ENCODE peak calls at places on chromosome 3, in seven cellular contexts. O is A549, T is IMR-90, Q is gastrocnemius medialis, X is HepG2, V is body of pancreas, U is right lobe of liver. L is an unnamed sample.

GRCh38 chr3:128133273-128133883 is 9.8 kb upstream of the RUVBL1 start:
- ATAC-seq in T (peak; percentile 87), O (peak; percentile 93), X (peak; percentile 86), V (peak; percentile 53), Q (no peak), U (peak; percentile 91), L (no peak)

GRCh38 chr3:99172736-99173657 is 271.5 kb upstream of the DCBLD2 start:
- ATAC-seq in X (peak; percentile 89), O (peak; percentile 91), T (peak; percentile 82), U (peak; percentile 77), Q (no peak), V (peak; percentile 42), L (no peak)

GRCh38 chr3:147989344-147989743 is 580.2 kb downstream of the ZIC1 start:
- ATAC-seq in X (no peak), Q (no peak), O (no peak), U (no peak), V (no peak), T (no peak), L (no peak)

GRCh38 chr3:33704891-33705290 is 13.2 kb downstream of the CLASP2 start:
- ATAC-seq in V (no peak), X (no peak), Q (no peak), U (no peak), T (no peak), O (no peak), L (no peak)

GRCh38 chr3:53859178-53859577 is 12.8 kb downstream of the IL17RB start:
- ATAC-seq in T (no peak), O (no peak), Q (no peak), V (no peak), U (peak; percentile 78), X (no peak), L (no peak)

GRCh38 chr3:13013151-13013561 is 60.1 kb downstream of the IQSEC1 start:
- ATAC-seq in U (no peak), Q (no peak), O (no peak), T (no peak), V (no peak), X (no peak), L (no peak)

GRCh38 chr3:12612514-12613226 is 51.2 kb downstream of the RAF1 start:
- ATAC-seq in Q (no peak), T (no peak), U (no peak), V (no peak), X (no peak), O (no peak), L (no peak)

GRCh38 chr3:177488740-177489139 is 291.5 kb upstream of the TBL1XR1 start:
- ATAC-seq in X (no peak), U (no peak), Q (no peak), O (no peak), T (no peak), V (no peak), L (no peak)

GRCh38 chr3:195770081-195770840 is 41.5 kb downstream of the MUC4 start:
- ATAC-seq in T (no peak), V (no peak), U (peak; percentile 52), Q (no peak), O (no peak), X (no peak), L (no peak)

GRCh38 chr3:105775368-105775767 is 93.4 kb downstream of the CBLB start:
- ATAC-seq in O (no peak), Q (no peak), U (no peak), T (no peak), V (no peak), X (no peak), L (no peak)

GRCh38 chr3:6508410-6508759 is 352.5 kb upstream of the GRM7 start:
- ATAC-seq in O (no peak), X (no peak), T (no peak), V (no peak), Q (no peak), U (no peak), L (no peak)

GRCh38 chr3:66195347-66195783 is 25.4 kb upstream of the SLC25A26 start:
- ATAC-seq in Q (peak; percentile 30), X (peak; percentile 51), T (peak; percentile 98), O (no peak), V (peak; percentile 38), U (peak; percentile 80), L (no peak)

GRCh38 chr3:128226794-128227399 is 73.6 kb downstream of the EEFSEC start:
- ATAC-seq in V (peak; percentile 71), U (peak; percentile 68), Q (no peak), X (peak; percentile 95), O (peak; percentile 99), T (peak; percentile 78), L (no peak)

GRCh38 chr3:72633534-72633933 is 214.7 kb downstream of the SHQ1 start:
- ATAC-seq in O (no peak), Q (no peak), V (no peak), X (no peak), T (no peak), U (no peak), L (no peak)

GRCh38 chr3:45981321-45982038 is 14.1 kb downstream of the FYCO1 start:
- ATAC-seq in U (no peak), T (peak; percentile 68), Q (peak; percentile 7), X (no peak), V (no peak), O (no peak), L (no peak)

GRCh38 chr3:45980229-45980813 is 15.3 kb downstream of the FYCO1 start:
- ATAC-seq in T (no peak), Q (no peak), U (no peak), O (no peak), V (no peak), X (no peak), L (no peak)

GRCh38 chr3:45978348-45978747 is 17.3 kb downstream of the FYCO1 start:
- ATAC-seq in O (no peak), U (peak; percentile 32), Q (no peak), V (peak; percentile 62), X (no peak), T (no peak), L (no peak)

GRCh38 chr3:45979378-45979777 is 16.2 kb downstream of the FYCO1 start:
- ATAC-seq in Q (no peak), U (no peak), T (no peak), X (no peak), O (no peak), V (no peak), L (no peak)

GRCh38 chr3:45980819-45981218 is 14.8 kb downstream of the FYCO1 start:
- ATAC-seq in U (no peak), X (no peak), T (peak; percentile 36), O (no peak), V (no peak), Q (no peak), L (no peak)
- H3K4me1 ChIP-seq in U (peaks cover 18% of the 10 kb centered on the region), X (peaks cover 15% of the 10 kb centered on the region), T (peaks cover 21% of the 10 kb centered on the region), O (peaks cover 7% of the 10 kb centered on the region), V (peaks cover 36% of the 10 kb centered on the region), Q (peaks cover 90% of the 10 kb centered on the region), L (peaks cover 36% of the 10 kb centered on the region)

GRCh38 chr3:48696156-48696555 is 10.4 kb upstream of the NCKIPSD start:
- ATAC-seq in U (peak; percentile 59), T (no peak), V (peak; percentile 24), O (no peak), X (peak; percentile 31), Q (no peak), L (no peak)

GRCh38 chr3:48692551-48692950 is 6.8 kb upstream of the NCKIPSD start:
- ATAC-seq in U (no peak), Q (no peak), X (no peak), V (no peak), T (peak; percentile 5), O (no peak), L (no peak)

GRCh38 chr3:48694610-48695051 is 8.9 kb upstream of the NCKIPSD start:
- ATAC-seq in T (peak; percentile 86), U (peak; percentile 64), V (peak; percentile 70), X (no peak), O (peak; percentile 64), Q (peak; percentile 81), L (peak; percentile 94)

GRCh38 chr3:48693826-48694225 is 8.1 kb upstream of the NCKIPSD start:
- ATAC-seq in T (no peak), Q (no peak), V (no peak), O (no peak), X (no peak), U (no peak), L (no peak)

GRCh38 chr3:48695113-48695753 is 9.5 kb upstream of the NCKIPSD start:
- ATAC-seq in U (no peak), V (peak; percentile 32), Q (peak; percentile 54), O (no peak), X (no peak), T (peak; percentile 7), L (peak; percentile 75)
- TF ChIP-seq POLR2A in U (no peak), V (no peak), Q (no peak), O (no peak), X (no peak), T (no peak), L (no peak)

GRCh38 chr3:40456279-40456939 is 730 bp upstream of the RPL14 start:
- ATAC-seq in X (no peak), T (no peak), O (no peak), V (no peak), Q (no peak), U (no peak), L (no peak)
- H3K4me1 ChIP-seq in X (peaks cover 60% of the 10 kb centered on the region), T (no peaks in the 10 kb centered on the region), O (peaks cover 35% of the 10 kb centered on the region), V (peaks cover 47% of the 10 kb centered on the region), Q (peaks cover 36% of the 10 kb centered on the region), U (peaks cover 26% of the 10 kb centered on the region), L (peaks cover 35% of the 10 kb centered on the region)

GRCh38 chr3:46955801-46956259 is 20.7 kb downstream of the CCDC12 start:
- ATAC-seq in U (no peak), T (peak; percentile 38), O (no peak), X (no peak), Q (no peak), V (no peak), L (no peak)
- TF ChIP-seq POLR2A in U (no peak), T (no peak), O (no peak), X (no peak), Q (no peak), V (no peak), L (no peak)

GRCh38 chr3:169430687-169431404 is 232.7 kb downstream of the MECOM start:
- ATAC-seq in U (peak; percentile 77), V (peak; percentile 33), Q (peak; percentile 54), X (no peak), T (peak; percentile 40), O (no peak), L (no peak)

GRCh38 chr3:169429328-169429727 is 234.2 kb downstream of the MECOM start:
- ATAC-seq in U (no peak), Q (no peak), X (no peak), T (no peak), O (no peak), V (no peak), L (no peak)

GRCh38 chr3:169432692-169433432 is 230.7 kb downstream of the MECOM start:
- ATAC-seq in V (peak; percentile 92), Q (no peak), X (no peak), T (no peak), U (no peak), O (no peak), L (no peak)
- H3K4me1 ChIP-seq in V (peaks cover 52% of the 10 kb centered on the region), Q (no peaks in the 10 kb centered on the region), X (no peaks in the 10 kb centered on the region), T (peaks cover 3% of the 10 kb centered on the region), U (no peaks in the 10 kb centered on the region), O (no peaks in the 10 kb centered on the region), L (no peaks in the 10 kb centered on the region)

GRCh38 chr3:113019182-113020137 is 28.7 kb downstream of the GTPBP8 start:
- ATAC-seq in T (peak; percentile 98), O (peak; percentile 99), X (peak; percentile 98), V (peak; percentile 98), U (peak; percentile 97), Q (peak; percentile 93), L (peak; percentile 98)
- TF ChIP-seq POLR2A in T (peak; percentile 75), O (peak; percentile 51), X (peak; percentile 60), V (peak; percentile 47), U (no peak), Q (peak; percentile 65), L (peak; percentile 67)